ENCODE peak calls at places on chromosomes 12 and 14, in ten cellular contexts. Q is uterus, N is T-helper 1 cell, E is head of caudate nucleus, R is NCI-H1105, C is hippocampal formation, L is progenitor cell of endocrine pancreas, S is endothelial cell, J is right lobe of liver, T is astrocyte of the spinal cord. Z is an unnamed sample.

GRCh38 chr12:95759039-95759438 is 31.5 kb downstream of the NTN4 start:
- DNase-seq in Q (no peak), N (no peak), E (no peak), R (no peak), C (no peak), L (no peak), S (no peak), J (no peak), T (no peak), Z (no peak)

GRCh38 chr12:131230340-131231099 is 276.8 kb downstream of the ADGRD1 start:
- DNase-seq in Q (no peak), N (no peak), E (no peak), R (no peak), C (no peak), L (no peak), S (no peak), J (no peak), T (no peak), Z (no peak)

GRCh38 chr12:82835217-82835616 is 148.5 kb downstream of the TMTC2 start:
- DNase-seq in Q (no peak), N (no peak), E (no peak), R (no peak), C (no peak), L (no peak), S (no peak), J (no peak), T (peak; percentile 21), Z (no peak)

GRCh38 chr12:95037906-95038305 is 34.4 kb upstream of the NDUFA12 start:
- DNase-seq in Q (no peak), N (no peak), E (no peak), R (no peak), C (no peak), L (no peak), S (no peak), J (no peak), T (no peak), Z (no peak)

GRCh38 chr14:37594916-37595808 is at the start of the genes FOXA1 and TTC6:
- DNase-seq in Q (no peak), N (no peak), E (no peak), R (peak; percentile 95), C (peak; percentile 11), L (peak; percentile 78), S (peak; percentile 43), J (peak; percentile 87), T (no peak), Z (peak; percentile 15)

GRCh38 chr12:47033081-47033480 is 46.3 kb upstream of the PCED1B start:
- DNase-seq in Q (peak; percentile 37), N (no peak), E (no peak), R (no peak), C (no peak), L (no peak), S (no peak), J (peak; percentile 77), T (no peak), Z (peak; percentile 11)

GRCh38 chr12:16300222-16300621 is 22.7 kb upstream of the SLC15A5 start:
- DNase-seq in Q (no peak), N (no peak), E (no peak), R (no peak), C (no peak), L (no peak), S (no peak), J (no peak), T (no peak), Z (no peak)

GRCh38 chr12:104738371-104738710 is 219.7 kb downstream of the SLC41A2 start:
- DNase-seq in Q (no peak), N (no peak), E (no peak), R (no peak), C (no peak), L (no peak), S (no peak), J (no peak), T (no peak), Z (no peak)

GRCh38 chr14:73125169-73125588 is 11.1 kb upstream of the PSEN1 start:
- DNase-seq in Q (no peak), N (no peak), E (no peak), R (no peak), C (no peak), L (no peak), S (no peak), J (no peak), T (peak; percentile 14), Z (no peak)

GRCh38 chr12:19669793-19670192 is 230.5 kb downstream of the AEBP2 start:
- DNase-seq in Q (no peak), N (no peak), E (no peak), R (no peak), C (no peak), L (no peak), S (no peak), J (no peak), T (no peak), Z (no peak)

Z was measured in heart right ventricle.